ENCODE peak calls at places on chromosomes 6 and 20, in five cellular contexts. X is brain microvascular endothelial cell, I is astrocyte of the spinal cord, J is Panc1, V is ascending aorta. P is an unnamed sample.
A peak's percentile ranks its signal among the peaks of the same experiment; 100 is the strongest.

GRCh38 chr6:137729866-137730629 is 137.0 kb upstream of the TNFAIP3 start:
- DNase-seq in J (no peak), X (peak; percentile 52), V (no peak), I (no peak), P (no peak)

GRCh38 chr6:17281497-17282481 is 628 bp downstream of the RBM24 start:
- DNase-seq in V (peak; percentile 66), J (no peak), X (peak; percentile 6), I (peak; percentile 36), P (no peak)

GRCh38 chr6:169316651-169317050 is 63.0 kb upstream of the THBS2 start:
- DNase-seq in I (no peak), X (no peak), V (no peak), J (no peak), P (no peak)

GRCh38 chr20:38178581-38178980 is 13.5 kb upstream of the TGM2 start:
- DNase-seq in I (no peak), J (no peak), X (no peak), V (no peak), P (no peak)

GRCh38 chr6:55016261-55016660 is 158.1 kb upstream of the HCRTR2 start:
- DNase-seq in X (no peak), I (no peak), J (no peak), V (no peak), P (no peak)

GRCh38 chr6:10316327-10316726 is 98.5 kb downstream of the TFAP2A start:
- DNase-seq in J (no peak), X (peak; percentile 48), V (no peak), I (peak; percentile 42), P (peak; percentile 64)

GRCh38 chr6:106490030-106490429 is 129.5 kb downstream of the CRYBG1 start:
- DNase-seq in J (no peak), V (no peak), I (no peak), X (no peak), P (no peak)

GRCh38 chr6:144248470-144249301 is 36.4 kb upstream of the UTRN start:
- DNase-seq in J (no peak), V (no peak), X (peak; percentile 38), I (peak; percentile 78), P (peak; percentile 84)

GRCh38 chr6:158808918-158809678 is 10.1 kb downstream of the EZR start:
- DNase-seq in V (no peak), I (no peak), X (no peak), J (no peak), P (no peak)

GRCh38 chr20:53896041-53896440 is 174.4 kb downstream of the BCAS1 start:
- DNase-seq in I (no peak), J (no peak), X (no peak), V (no peak), P (no peak)

GRCh38 chr6:12750416-12750815 is 33.8 kb downstream of the PHACTR1 start:
- DNase-seq in X (no peak), I (no peak), V (no peak), J (no peak), P (no peak)

GRCh38 chr20:60497298-60497697 is 539.1 kb downstream of the CDH26 start:
- DNase-seq in V (no peak), X (no peak), I (no peak), J (no peak), P (no peak)

GRCh38 chr6:138188278-138188923 is 26.7 kb downstream of the ARFGEF3 start:
- DNase-seq in I (no peak), X (no peak), J (no peak), V (no peak), P (no peak)

GRCh38 chr6:142695016-142695415 is 250.0 kb downstream of the HIVEP2 start:
- DNase-seq in J (no peak), X (no peak), V (no peak), I (peak; percentile 24), P (no peak)

GRCh38 chr6:113819169-113819830 is 37.8 kb upstream of the MARCKS start:
- DNase-seq in J (no peak), I (no peak), X (no peak), V (no peak), P (no peak)

GRCh38 chr20:41228858-41229257 is 88.7 kb downstream of the ZHX3 start:
- DNase-seq in J (no peak), V (no peak), X (no peak), I (no peak), P (no peak)

GRCh38 chr6:128697392-128697689 is 176.9 kb upstream of the PTPRK start:
- DNase-seq in X (no peak), J (no peak), V (no peak), I (no peak), P (no peak)

GRCh38 chr6:155524249-155524651 is 68.6 kb upstream of the NOX3 start:
- DNase-seq in J (no peak), I (peak; percentile 72), X (peak; percentile 29), V (no peak), P (peak; percentile 46)

GRCh38 chr20:18743665-18744440 is 69.7 kb upstream of the SCP2D1 start:
- DNase-seq in I (no peak), J (no peak), V (no peak), X (no peak), P (no peak)

GRCh38 chr20:45470939-45471338 is 1.4 kb downstream of the WFDC2 start:
- DNase-seq in X (no peak), I (no peak), J (no peak), V (no peak), P (no peak)

DNA sequence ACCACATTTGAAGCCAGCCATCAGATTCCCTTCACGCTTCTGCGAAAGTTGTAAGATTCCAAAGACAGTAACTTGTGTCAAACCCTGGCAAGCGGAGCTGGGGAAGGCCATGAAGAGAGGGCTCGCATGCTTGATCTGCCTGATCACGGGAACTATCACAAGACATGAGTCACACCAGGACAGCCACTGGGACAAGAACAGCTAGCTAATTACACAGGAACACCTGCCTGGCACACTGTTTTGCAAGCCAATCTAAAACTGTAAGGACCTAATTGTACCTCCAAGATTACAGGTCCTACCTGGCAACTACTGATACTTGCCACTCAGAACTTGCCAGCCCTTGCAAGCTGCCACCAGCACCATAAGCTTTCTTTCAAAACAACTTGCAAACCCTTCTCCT is 289.3 kb downstream of the KIF16B start:
- DNase-seq in I (no peak), X (no peak), V (no peak), J (no peak), P (no peak)
- H3K4me3 ChIP-seq in I (no peak overlapping the region), X (no peak overlapping the region), V (no peak overlapping the region), J (no peak overlapping the region), P (no peak overlapping the region)

DNA sequence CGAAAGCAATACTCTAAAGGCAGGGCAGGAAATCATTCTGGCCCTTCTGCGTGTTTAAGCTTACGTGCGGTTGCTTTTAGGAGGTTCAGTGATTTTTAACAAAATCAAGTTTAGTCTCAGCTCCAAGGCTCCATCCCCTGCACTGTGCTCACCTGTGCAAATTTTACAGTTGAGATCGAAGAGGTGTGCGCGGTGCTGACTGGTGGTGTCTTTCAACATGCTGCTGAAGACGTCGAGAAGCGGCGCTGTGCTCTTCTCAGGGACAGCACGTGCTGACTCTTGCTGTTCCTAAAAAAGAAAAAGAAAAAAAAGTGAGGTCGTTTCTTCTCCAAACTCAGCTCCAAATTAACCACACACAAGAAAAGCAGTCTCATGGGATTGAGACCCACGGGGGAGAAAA is 32.0 kb downstream of the DIDO1 start:
- DNase-seq in I (no peak), V (no peak), J (no peak), X (no peak), P (no peak)
- TF ChIP-seq CTCF in I (no peak), V (no peak), J (no peak), X (no peak), P (no peak)

GRCh38 chr20:1174787-1175186 is 10.0 kb downstream of the TMEM74B start:
- DNase-seq in J (no peak), I (no peak), V (no peak), X (no peak), P (no peak)
- H3K4me3 ChIP-seq in J (no peak overlapping the region), I (no peak overlapping the region), V (no peak overlapping the region), X (no peak overlapping the region), P (no peak overlapping the region)

DNA sequence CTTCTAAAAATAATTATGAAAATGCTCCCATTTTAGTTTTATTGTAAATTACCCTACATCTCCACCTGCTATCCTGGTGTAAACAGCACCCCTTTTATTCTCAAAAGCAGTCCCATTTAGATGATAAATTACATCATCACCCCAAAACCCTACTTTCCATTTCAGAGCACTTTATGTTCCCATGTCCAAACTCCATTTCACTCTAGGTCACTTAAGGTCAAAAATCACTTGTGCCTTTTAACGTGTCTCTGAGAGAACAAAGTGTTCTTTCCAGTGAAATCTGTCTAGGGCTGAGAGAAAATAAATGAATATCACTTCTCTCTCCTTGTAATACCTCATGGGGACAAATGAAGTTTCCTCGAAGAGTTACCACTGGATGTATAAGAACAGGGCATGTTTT is 157.3 kb downstream of the INSM1 start:
- DNase-seq in J (no peak), I (no peak), X (no peak), V (no peak), P (no peak)
- TF ChIP-seq CTCF in J (no peak), I (no peak), X (no peak), V (no peak), P (no peak)